ENCODE peak calls at places on chromosome 4, in seven cellular contexts. One of them, this sample, is unnamed. For H3K9me3 and H3K4me1, the result is how much of the 10 kb centered on the place peaks cover.

GRCh38 chr4:17153572-17153971 is 255.1 kb upstream of the LDB2 start:
- DNase-seq in CD8-positive, alpha-beta memory T cell: no peak
- DNase-seq in Caco-2: no peak
- DNase-seq in mucosa of descending colon: no peak
- DNase-seq in tibial nerve: no peak
- DNase-seq in small intestine: no peak
- DNase-seq in fibroblast of lung: no peak
- DNase-seq in this sample: no peak

GRCh38 chr4:177272007-177272406 is 37.7 kb upstream of the NEIL3 start:
- DNase-seq in tibial nerve: no peak
- DNase-seq in Caco-2: no peak
- DNase-seq in CD8-positive, alpha-beta memory T cell: no peak
- DNase-seq in mucosa of descending colon: no peak
- DNase-seq in small intestine: no peak
- DNase-seq in fibroblast of lung: no peak
- DNase-seq in this sample: no peak

GRCh38 chr4:134885436-134885835 is 683.8 kb upstream of the PABPC4L start:
- DNase-seq in small intestine: no peak
- DNase-seq in mucosa of descending colon: no peak
- DNase-seq in CD8-positive, alpha-beta memory T cell: no peak
- DNase-seq in tibial nerve: no peak
- DNase-seq in fibroblast of lung: no peak
- DNase-seq in Caco-2: no peak
- DNase-seq in this sample: no peak

GRCh38 chr4:20251796-20252655 is at the start of gene SLIT2:
- DNase-seq in CD8-positive, alpha-beta memory T cell: no peak
- DNase-seq in mucosa of descending colon: peak
- DNase-seq in tibial nerve: peak
- DNase-seq in fibroblast of lung: peak
- DNase-seq in Caco-2: peak
- DNase-seq in small intestine: peak
- DNase-seq in this sample: peak

GRCh38 chr4:5899396-5899795 is 6.5 kb upstream of the CRMP1 start:
- DNase-seq in fibroblast of lung: no peak
- DNase-seq in Caco-2: no peak
- DNase-seq in mucosa of descending colon: no peak
- DNase-seq in CD8-positive, alpha-beta memory T cell: no peak
- DNase-seq in small intestine: no peak
- DNase-seq in tibial nerve: no peak
- DNase-seq in this sample: no peak

GRCh38 chr4:40200881-40201797 is 4.3 kb downstream of the RHOH start:
- DNase-seq in fibroblast of lung: peak
- DNase-seq in small intestine: peak
- DNase-seq in tibial nerve: no peak
- DNase-seq in Caco-2: no peak
- DNase-seq in CD8-positive, alpha-beta memory T cell: no peak
- DNase-seq in mucosa of descending colon: no peak
- DNase-seq in this sample: no peak

GRCh38 chr4:139223682-139224317 is 46.8 kb upstream of the ELF2 start:
- DNase-seq in tibial nerve: peak
- DNase-seq in small intestine: no peak
- DNase-seq in fibroblast of lung: peak
- DNase-seq in mucosa of descending colon: peak
- DNase-seq in Caco-2: no peak
- DNase-seq in CD8-positive, alpha-beta memory T cell: no peak
- DNase-seq in this sample: peak

GRCh38 chr4:86367577-86367976 is 7.7 kb upstream of the MAPK10 start:
- DNase-seq in CD8-positive, alpha-beta memory T cell: no peak
- DNase-seq in Caco-2: no peak
- DNase-seq in tibial nerve: no peak
- DNase-seq in small intestine: no peak
- DNase-seq in fibroblast of lung: no peak
- DNase-seq in mucosa of descending colon: no peak
- DNase-seq in this sample: no peak

GRCh38 chr4:17155486-17155885 is 257.0 kb upstream of the LDB2 start:
- DNase-seq in fibroblast of lung: no peak
- DNase-seq in tibial nerve: no peak
- DNase-seq in CD8-positive, alpha-beta memory T cell: no peak
- DNase-seq in mucosa of descending colon: no peak
- DNase-seq in small intestine: no peak
- DNase-seq in Caco-2: no peak
- DNase-seq in this sample: no peak

GRCh38 chr4:41339812-41340809 is 83.4 kb downstream of the UCHL1 start:
- DNase-seq in Caco-2: peak
- DNase-seq in small intestine: no peak
- DNase-seq in mucosa of descending colon: no peak
- DNase-seq in fibroblast of lung: peak
- DNase-seq in CD8-positive, alpha-beta memory T cell: no peak
- DNase-seq in tibial nerve: no peak
- DNase-seq in this sample: peak

GRCh38 chr4:78669453-78669852 is 106.7 kb upstream of the BMP2K start:
- DNase-seq in Caco-2: no peak
- DNase-seq in mucosa of descending colon: no peak
- DNase-seq in small intestine: no peak
- DNase-seq in fibroblast of lung: no peak
- DNase-seq in tibial nerve: no peak
- DNase-seq in CD8-positive, alpha-beta memory T cell: no peak
- DNase-seq in this sample: no peak

GRCh38 chr4:128162434-128162833 is 101.3 kb downstream of the LARP1B start:
- DNase-seq in mucosa of descending colon: no peak
- DNase-seq in fibroblast of lung: peak
- DNase-seq in small intestine: no peak
- DNase-seq in Caco-2: no peak
- DNase-seq in CD8-positive, alpha-beta memory T cell: no peak
- DNase-seq in tibial nerve: no peak
- DNase-seq in this sample: no peak

GRCh38 chr4:145544998-145545397 is 63.3 kb downstream of the SMAD1 start:
- DNase-seq in tibial nerve: no peak
- DNase-seq in mucosa of descending colon: no peak
- DNase-seq in fibroblast of lung: no peak
- DNase-seq in Caco-2: no peak
- DNase-seq in small intestine: peak
- DNase-seq in CD8-positive, alpha-beta memory T cell: no peak
- DNase-seq in this sample: no peak

GRCh38 chr4:24551492-24552330 is 32.6 kb downstream of the DHX15 start:
- DNase-seq in small intestine: no peak
- DNase-seq in Caco-2: no peak
- DNase-seq in CD8-positive, alpha-beta memory T cell: no peak
- DNase-seq in mucosa of descending colon: no peak
- DNase-seq in fibroblast of lung: peak
- DNase-seq in tibial nerve: no peak
- DNase-seq in this sample: no peak

GRCh38 chr4:88029556-88029955 is 22.1 kb downstream of the PKD2 start:
- DNase-seq in tibial nerve: no peak
- DNase-seq in Caco-2: no peak
- DNase-seq in fibroblast of lung: no peak
- DNase-seq in CD8-positive, alpha-beta memory T cell: no peak
- DNase-seq in small intestine: no peak
- DNase-seq in mucosa of descending colon: no peak
- DNase-seq in this sample: no peak

GRCh38 chr4:88027611-88028608 is 20.5 kb downstream of the PKD2 start:
- DNase-seq in fibroblast of lung: peak
- DNase-seq in mucosa of descending colon: no peak
- DNase-seq in CD8-positive, alpha-beta memory T cell: no peak
- DNase-seq in tibial nerve: no peak
- DNase-seq in Caco-2: no peak
- DNase-seq in small intestine: no peak
- DNase-seq in this sample: no peak

GRCh38 chr4:88030565-88031310 is 23.3 kb downstream of the PKD2 start:
- DNase-seq in small intestine: no peak
- DNase-seq in Caco-2: no peak
- DNase-seq in tibial nerve: no peak
- DNase-seq in fibroblast of lung: no peak
- DNase-seq in mucosa of descending colon: no peak
- DNase-seq in CD8-positive, alpha-beta memory T cell: no peak
- DNase-seq in this sample: no peak

GRCh38 chr4:88033309-88033708 is 25.9 kb downstream of the PKD2 start:
- DNase-seq in CD8-positive, alpha-beta memory T cell: peak
- DNase-seq in mucosa of descending colon: peak
- DNase-seq in fibroblast of lung: peak
- DNase-seq in tibial nerve: peak
- DNase-seq in Caco-2: peak
- DNase-seq in small intestine: peak
- DNase-seq in this sample: no peak

GRCh38 chr4:88028961-88029360 is 21.5 kb downstream of the PKD2 start:
- DNase-seq in small intestine: no peak
- DNase-seq in mucosa of descending colon: no peak
- DNase-seq in fibroblast of lung: no peak
- DNase-seq in CD8-positive, alpha-beta memory T cell: no peak
- DNase-seq in tibial nerve: no peak
- DNase-seq in Caco-2: no peak
- DNase-seq in this sample: no peak
- H3K4me3 ChIP-seq in small intestine: no peak
- H3K4me3 ChIP-seq in mucosa of descending colon: no peak
- H3K4me3 ChIP-seq in fibroblast of lung: no peak
- H3K4me3 ChIP-seq in CD8-positive, alpha-beta memory T cell: no peak
- H3K4me3 ChIP-seq in tibial nerve: no peak
- H3K4me3 ChIP-seq in Caco-2: no peak
- H3K4me3 ChIP-seq in this sample: no peak

GRCh38 chr4:15744016-15744415 is 34.1 kb upstream of the CD38 start:
- DNase-seq in tibial nerve: no peak
- DNase-seq in fibroblast of lung: peak
- DNase-seq in CD8-positive, alpha-beta memory T cell: no peak
- DNase-seq in Caco-2: no peak
- DNase-seq in mucosa of descending colon: no peak
- DNase-seq in small intestine: no peak
- DNase-seq in this sample: no peak
- H3K9me3 ChIP-seq in tibial nerve: under half
- H3K9me3 ChIP-seq in fibroblast of lung: under half
- H3K9me3 ChIP-seq in CD8-positive, alpha-beta memory T cell: under half
- H3K9me3 ChIP-seq in Caco-2: under half
- H3K9me3 ChIP-seq in mucosa of descending colon: under half
- H3K9me3 ChIP-seq in small intestine: under half
- H3K9me3 ChIP-seq in this sample: under half

GRCh38 chr4:57628004-57628403 is 517.8 kb upstream of the IGFBP7 start:
- DNase-seq in Caco-2: no peak
- DNase-seq in small intestine: no peak
- DNase-seq in tibial nerve: no peak
- DNase-seq in mucosa of descending colon: no peak
- DNase-seq in CD8-positive, alpha-beta memory T cell: no peak
- DNase-seq in fibroblast of lung: no peak
- DNase-seq in this sample: no peak
- H3K4me1 ChIP-seq in Caco-2: under half
- H3K4me1 ChIP-seq in small intestine: under half
- H3K4me1 ChIP-seq in tibial nerve: under half
- H3K4me1 ChIP-seq in mucosa of descending colon: under half
- H3K4me1 ChIP-seq in CD8-positive, alpha-beta memory T cell: under half
- H3K4me1 ChIP-seq in fibroblast of lung: under half
- H3K4me1 ChIP-seq in this sample: under half

GRCh38 chr4:120723105-120723504 is 199.4 kb downstream of the PRDM5 start:
- DNase-seq in CD8-positive, alpha-beta memory T cell: no peak
- DNase-seq in fibroblast of lung: peak
- DNase-seq in tibial nerve: no peak
- DNase-seq in small intestine: no peak
- DNase-seq in Caco-2: no peak
- DNase-seq in mucosa of descending colon: no peak
- DNase-seq in this sample: no peak

GRCh38 chr4:120720354-120720753 is 202.2 kb downstream of the PRDM5 start:
- DNase-seq in tibial nerve: no peak
- DNase-seq in mucosa of descending colon: no peak
- DNase-seq in Caco-2: no peak
- DNase-seq in CD8-positive, alpha-beta memory T cell: no peak
- DNase-seq in fibroblast of lung: no peak
- DNase-seq in small intestine: no peak
- DNase-seq in this sample: no peak

GRCh38 chr4:120716346-120716745 is 206.2 kb downstream of the PRDM5 start:
- DNase-seq in fibroblast of lung: no peak
- DNase-seq in tibial nerve: no peak
- DNase-seq in CD8-positive, alpha-beta memory T cell: no peak
- DNase-seq in mucosa of descending colon: no peak
- DNase-seq in small intestine: no peak
- DNase-seq in Caco-2: no peak
- DNase-seq in this sample: no peak

GRCh38 chr4:120722655-120723054 is 199.9 kb downstream of the PRDM5 start:
- DNase-seq in mucosa of descending colon: no peak
- DNase-seq in CD8-positive, alpha-beta memory T cell: no peak
- DNase-seq in fibroblast of lung: no peak
- DNase-seq in Caco-2: no peak
- DNase-seq in small intestine: no peak
- DNase-seq in tibial nerve: no peak
- DNase-seq in this sample: no peak

DNA sequence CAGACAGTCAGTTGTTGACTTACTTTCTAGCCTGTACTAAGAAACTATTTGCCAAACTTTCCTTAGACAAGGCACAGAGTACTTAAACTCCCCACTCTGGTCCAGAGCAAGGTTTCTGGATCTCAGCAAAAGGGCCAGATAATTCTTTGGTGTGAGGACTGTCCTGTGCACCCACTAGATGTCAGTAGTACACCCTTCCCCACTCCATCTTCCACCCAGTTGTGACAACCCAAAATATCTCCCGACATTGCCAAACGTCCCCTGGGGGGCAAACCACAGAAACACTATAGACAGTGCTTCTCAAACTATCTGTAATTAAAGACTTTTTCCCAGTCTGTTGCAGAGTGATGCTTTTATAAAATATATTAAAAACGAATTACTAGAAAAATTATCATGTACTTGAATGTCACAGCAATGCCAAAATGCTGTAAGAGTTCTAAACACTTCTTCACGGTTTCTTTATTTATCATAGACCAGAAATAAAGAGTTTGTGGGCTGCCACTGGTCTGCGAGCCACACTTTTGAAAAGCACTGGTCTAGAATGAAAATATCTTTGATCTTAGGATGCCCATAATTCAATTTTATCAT is 203.5 kb downstream of the PRDM5 start:
- DNase-seq in Caco-2: peak
- DNase-seq in small intestine: peak
- DNase-seq in fibroblast of lung: peak
- DNase-seq in CD8-positive, alpha-beta memory T cell: peak
- DNase-seq in mucosa of descending colon: peak
- DNase-seq in tibial nerve: no peak
- DNase-seq in this sample: peak
- H3K4me3 ChIP-seq in Caco-2: no peak
- H3K4me3 ChIP-seq in small intestine: no peak
- H3K4me3 ChIP-seq in fibroblast of lung: no peak
- H3K4me3 ChIP-seq in CD8-positive, alpha-beta memory T cell: no peak
- H3K4me3 ChIP-seq in mucosa of descending colon: no peak
- H3K4me3 ChIP-seq in tibial nerve: no peak
- H3K4me3 ChIP-seq in this sample: no peak

GRCh38 chr4:142656178-142656577 is 189.9 kb downstream of the INPP4B start:
- DNase-seq in small intestine: no peak
- DNase-seq in CD8-positive, alpha-beta memory T cell: no peak
- DNase-seq in mucosa of descending colon: peak
- DNase-seq in tibial nerve: no peak
- DNase-seq in Caco-2: peak
- DNase-seq in fibroblast of lung: peak
- DNase-seq in this sample: no peak

GRCh38 chr4:142663828-142664227 is 182.3 kb downstream of the INPP4B start:
- DNase-seq in fibroblast of lung: peak
- DNase-seq in tibial nerve: no peak
- DNase-seq in CD8-positive, alpha-beta memory T cell: no peak
- DNase-seq in small intestine: no peak
- DNase-seq in mucosa of descending colon: no peak
- DNase-seq in Caco-2: no peak
- DNase-seq in this sample: no peak

DNA sequence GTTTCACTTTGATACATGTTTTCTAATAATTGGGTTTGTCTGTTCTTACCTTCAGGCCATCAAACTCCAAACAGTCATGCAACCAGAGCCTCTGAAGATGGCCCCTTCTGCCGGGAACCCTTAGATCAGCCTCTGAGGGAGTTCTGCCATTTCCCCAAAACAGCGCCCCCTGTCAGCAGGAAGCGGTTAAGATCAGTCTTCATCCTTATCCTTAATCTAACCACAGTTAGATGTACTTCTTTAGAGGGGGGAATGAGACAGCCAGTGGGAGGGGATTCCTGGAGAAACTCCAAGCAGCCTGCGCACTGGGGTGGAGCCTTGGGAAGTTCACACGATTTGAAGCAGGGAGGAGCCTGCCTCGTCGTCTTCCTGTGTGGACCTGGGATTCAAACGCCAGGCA is 185.4 kb downstream of the INPP4B start:
- DNase-seq in small intestine: no peak
- DNase-seq in CD8-positive, alpha-beta memory T cell: no peak
- DNase-seq in tibial nerve: no peak
- DNase-seq in Caco-2: no peak
- DNase-seq in mucosa of descending colon: no peak
- DNase-seq in fibroblast of lung: no peak
- DNase-seq in this sample: no peak
- H3K9me3 ChIP-seq in small intestine: under half
- H3K9me3 ChIP-seq in CD8-positive, alpha-beta memory T cell: under half
- H3K9me3 ChIP-seq in tibial nerve: under half
- H3K9me3 ChIP-seq in Caco-2: under half
- H3K9me3 ChIP-seq in mucosa of descending colon: under half
- H3K9me3 ChIP-seq in fibroblast of lung: under half
- H3K9me3 ChIP-seq in this sample: under half